ENCODE peak calls at places on chromosomes 4 and X, in six cellular contexts. Q is DMS153, K is thoracic aorta, T is heart left ventricle, E is NCI-H1436, J is HCEC 1CT. D is an unnamed sample.
A peak's percentile ranks its signal among the peaks of the same experiment; 100 is the strongest.

GRCh38 chrX:70289168-70289792 is 447 bp downstream of the PDZD11 start:
- DNase-seq in Q (no peak), K (no peak), T (no peak), E (no peak), J (peak; percentile 15), D (no peak)

GRCh38 chr4:152540293-152540674 is 4.4 kb upstream of the FBXW7 start:
- DNase-seq in Q (no peak), K (no peak), T (no peak), E (no peak), J (no peak), D (no peak)

GRCh38 chrX:10492250-10492649 is 128.1 kb downstream of the MID1 start:
- DNase-seq in Q (no peak), K (no peak), T (no peak), E (no peak), J (no peak), D (no peak)

GRCh38 chrX:120309873-120310730 is 1.2 kb downstream of the TMEM255A start:
- DNase-seq in Q (no peak), K (no peak), T (peak; percentile 18), E (peak; percentile 38), J (no peak), D (peak; percentile 18)

GRCh38 chr4:120589787-120590186 is 332.7 kb downstream of the PRDM5 start:
- DNase-seq in Q (no peak), K (no peak), T (no peak), E (no peak), J (no peak), D (no peak)

GRCh38 chr4:75545526-75545925 is 10.3 kb upstream of the ODAPH start:
- DNase-seq in Q (no peak), K (no peak), T (no peak), E (no peak), J (no peak), D (no peak)

GRCh38 chrX:103831342-103831802 is 685 bp downstream of the RAB9B start:
- DNase-seq in Q (peak; percentile 29), K (no peak), T (no peak), E (peak; percentile 82), J (no peak), D (peak; percentile 49)

GRCh38 chrX:72347366-72347765 is 41.7 kb upstream of the CITED1 start:
- DNase-seq in Q (no peak), K (no peak), T (no peak), E (no peak), J (no peak), D (peak; percentile 49)

GRCh38 chrX:132810964-132811712 is 147.3 kb downstream of the HS6ST2 start:
- DNase-seq in Q (no peak), K (no peak), T (no peak), E (no peak), J (no peak), D (no peak)

GRCh38 chr4:7194251-7195137 is 2.2 kb downstream of the SORCS2 start:
- DNase-seq in Q (no peak), K (no peak), T (no peak), E (no peak), J (no peak), D (no peak)

GRCh38 chr4:46441116-46441859 is 51.4 kb upstream of the GABRA2 start:
- DNase-seq in Q (no peak), K (no peak), T (no peak), E (no peak), J (no peak), D (no peak)

GRCh38 chr4:25928956-25929336 is 14.9 kb downstream of the SMIM20 start:
- DNase-seq in Q (no peak), K (no peak), T (no peak), E (no peak), J (peak; percentile 29), D (no peak)

GRCh38 chr4:116005037-116005805 is 891.8 kb upstream of the NDST4 start:
- DNase-seq in Q (no peak), K (no peak), T (no peak), E (no peak), J (no peak), D (no peak)

GRCh38 chr4:107800686-107801085 is 24.0 kb upstream of the SGMS2 start:
- DNase-seq in Q (no peak), K (no peak), T (no peak), E (no peak), J (no peak), D (no peak)

GRCh38 chrX:110180176-110180927 is 137.5 kb downstream of the AMMECR1 start:
- DNase-seq in Q (no peak), K (no peak), T (peak; percentile 21), E (no peak), J (peak; percentile 64), D (no peak)

GRCh38 chrX:13662537-13662841 is 9.5 kb downstream of the TCEANC start:
- DNase-seq in Q (no peak), K (no peak), T (no peak), E (no peak), J (peak; percentile 56), D (no peak)

GRCh38 chr4:105990933-105991332 is 95.7 kb downstream of the NPNT start:
- DNase-seq in Q (no peak), K (peak; percentile 41), T (peak; percentile 89), E (no peak), J (peak; percentile 60), D (no peak)

GRCh38 chrX:123871309-123871708 is 11.5 kb downstream of the XIAP start:
- DNase-seq in Q (no peak), K (no peak), T (no peak), E (no peak), J (no peak), D (no peak)

GRCh38 chr4:114015444-114015899 is 36.0 kb upstream of the ARSJ start:
- DNase-seq in Q (peak; percentile 74), K (no peak), T (no peak), E (no peak), J (peak; percentile 97), D (no peak)

GRCh38 chrX:19272452-19272851 is 71.3 kb upstream of the PDHA1 start:
- DNase-seq in Q (no peak), K (no peak), T (no peak), E (no peak), J (no peak), D (no peak)

GRCh38 chrX:3286196-3286920 is 60.1 kb downstream of the MXRA5 start:
- DNase-seq in Q (no peak), K (no peak), T (no peak), E (no peak), J (peak; percentile 71), D (no peak)

GRCh38 chr4:52711834-52712171 is 39.4 kb downstream of the ERVMER34-1 start:
- DNase-seq in Q (no peak), K (no peak), T (no peak), E (no peak), J (no peak), D (no peak)

GRCh38 chr4:1978741-1979476 is 29.9 kb downstream of the NELFA start:
- DNase-seq in Q (no peak), K (no peak), T (no peak), E (no peak), J (no peak), D (no peak)

GRCh38 chr4:174423257-174423944 is 98.9 kb downstream of the HPGD start:
- DNase-seq in Q (no peak), K (peak; percentile 9), T (peak; percentile 19), E (no peak), J (peak; percentile 72), D (no peak)

GRCh38 chr4:85637778-85638177 is 162.8 kb downstream of the ARHGAP24 start:
- DNase-seq in Q (no peak), K (no peak), T (no peak), E (no peak), J (no peak), D (no peak)

GRCh38 chr4:42915484-42915883 is 23.0 kb downstream of the GRXCR1 start:
- DNase-seq in Q (no peak), K (no peak), T (no peak), E (no peak), J (no peak), D (no peak)

GRCh38 chrX:22323541-22323940 is 50.8 kb downstream of the CBLL2 start:
- DNase-seq in Q (no peak), K (no peak), T (no peak), E (no peak), J (peak; percentile 78), D (no peak)

GRCh38 chrX:32524385-32524784 is 687.0 kb downstream of the DMD start:
- DNase-seq in Q (no peak), K (no peak), T (no peak), E (no peak), J (no peak), D (peak; percentile 2)

GRCh38 chr4:137621056-137621455 is 88.8 kb upstream of the PCDH18 start:
- DNase-seq in Q (peak; percentile 79), K (no peak), T (no peak), E (peak; percentile 55), J (no peak), D (no peak)

GRCh38 chrX:56284269-56284668 is 52.1 kb downstream of the KLF8 start:
- DNase-seq in Q (no peak), K (no peak), T (no peak), E (no peak), J (no peak), D (no peak)

GRCh38 chr4:69522554-69522953 is 26.8 kb upstream of the UGT2B4 start:
- DNase-seq in Q (no peak), K (no peak), T (no peak), E (no peak), J (no peak), D (no peak)

GRCh38 chr4:138789796-138790195 is 225.8 kb upstream of the NOCT start:
- DNase-seq in Q (no peak), K (no peak), T (no peak), E (no peak), J (no peak), D (peak; percentile 35)

GRCh38 chr4:94349193-94349592 is 6.6 kb upstream of the HPGDS start:
- DNase-seq in Q (no peak), K (no peak), T (no peak), E (no peak), J (peak; percentile 12), D (no peak)

GRCh38 chr4:24394041-24394440 is 190.3 kb downstream of the DHX15 start:
- DNase-seq in Q (no peak), K (no peak), T (no peak), E (no peak), J (peak; percentile 28), D (no peak)

GRCh38 chr4:76540496-76540895 is 105.5 kb downstream of the SHROOM3 start:
- DNase-seq in Q (no peak), K (no peak), T (no peak), E (no peak), J (no peak), D (no peak)

D was measured in NCI-H526.